ENCODE peak calls at places on chromosomes 12 and 14, in four cellular contexts. T is body of pancreas, O is tibial artery, L is lung. I is an unnamed sample. For H3K9me3, the result is how much of the 10 kb centered on the place peaks cover.

GRCh38 chr14:99732436-99733220 is 48.5 kb downstream of the CYP46A1 start:
- DNase-seq in T (peak), O (peak), L (no peak), I (peak)

GRCh38 chr12:101859664-101860607 is 17.4 kb upstream of the DRAM1 start:
- DNase-seq in L (no peak), T (no peak), O (no peak), I (no peak)

GRCh38 chr12:101570022-101570421 is 24.7 kb upstream of the MYBPC1 start:
- DNase-seq in L (no peak), T (peak), O (no peak), I (no peak)

GRCh38 chr12:94644141-94644575 is 6.2 kb downstream of the TMCC3 start:
- DNase-seq in T (no peak), L (no peak), O (no peak), I (peak)

GRCh38 chr14:22572562-22573058 is 16.4 kb downstream of the DAD1 start:
- DNase-seq in T (no peak), O (no peak), L (no peak), I (no peak)

GRCh38 chr14:82067221-82067620 is 533.6 kb upstream of the SEL1L start:
- DNase-seq in L (no peak), T (no peak), O (no peak), I (no peak)

GRCh38 chr12:132602578-132603239 is 7.7 kb downstream of the LRCOL1 start:
- DNase-seq in T (no peak), L (no peak), O (no peak), I (no peak)

GRCh38 chr14:69987416-69988144 is 108.4 kb downstream of the SMOC1 start:
- DNase-seq in T (no peak), L (no peak), O (no peak), I (no peak)

GRCh38 chr12:110073049-110073831 is 24.9 kb upstream of the C12orf76 start:
- DNase-seq in L (peak), O (no peak), T (peak), I (peak)

GRCh38 chr12:3250576-3250975 is 173.4 kb downstream of the TSPAN9 start:
- DNase-seq in O (peak), T (no peak), L (no peak), I (no peak)

GRCh38 chr12:89163918-89164317 is 188.4 kb downstream of the DUSP6 start:
- DNase-seq in L (no peak), T (no peak), O (no peak), I (no peak)

GRCh38 chr12:122840580-122841513 is 5.6 kb downstream of the HIP1R start:
- DNase-seq in L (no peak), O (no peak), T (no peak), I (peak)

GRCh38 chr12:55996201-55996714 is 818 bp upstream of the SUOX start:
- DNase-seq in O (no peak), T (peak), L (peak), I (peak)

GRCh38 chr12:28742791-28743190 is 406.3 kb upstream of the FAR2 start:
- DNase-seq in O (no peak), L (no peak), T (no peak), I (no peak)

GRCh38 chr14:53741379-53742225 is 215.0 kb downstream of the BMP4 start:
- DNase-seq in T (no peak), L (no peak), O (no peak), I (no peak)

GRCh38 chr12:124240493-124240892 is 54.4 kb upstream of the RFLNA start:
- DNase-seq in O (no peak), T (no peak), L (no peak), I (no peak)

GRCh38 chr14:85536835-85537195 is 6.9 kb downstream of the FLRT2 start:
- DNase-seq in T (no peak), O (no peak), L (no peak), I (no peak)

GRCh38 chr12:12983420-12984035 is 16.5 kb downstream of the HEBP1 start:
- DNase-seq in T (peak), L (no peak), O (no peak), I (no peak)

GRCh38 chr14:100474176-100474575 is 113.0 kb downstream of the BEGAIN start:
- DNase-seq in O (no peak), T (no peak), L (no peak), I (no peak)

GRCh38 chr12:25241171-25242020 is 9.3 kb downstream of the KRAS start:
- DNase-seq in L (no peak), T (no peak), O (no peak), I (no peak)

GRCh38 chr12:17640615-17641014 is 449.4 kb downstream of the RERGL start:
- DNase-seq in O (no peak), L (no peak), T (no peak), I (no peak)

DNA sequence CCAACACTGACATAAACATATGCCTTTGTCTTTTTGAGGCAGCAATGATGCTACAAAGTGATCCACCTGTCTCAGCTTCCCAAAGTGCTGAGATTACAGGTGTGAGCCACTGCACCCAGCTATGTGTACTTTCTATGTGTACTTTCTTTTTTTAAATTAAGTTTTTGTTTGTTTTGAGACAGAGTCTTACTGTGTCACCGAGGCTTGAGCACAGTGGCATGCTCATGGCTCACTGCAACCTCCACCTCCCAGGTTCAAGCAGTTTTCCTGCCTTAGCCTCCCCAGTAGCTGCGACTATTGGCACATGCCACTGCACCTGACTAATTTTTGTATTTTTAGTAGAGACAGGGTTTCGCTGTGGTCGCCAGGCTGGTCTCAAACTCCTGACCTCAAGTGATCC is 172.5 kb upstream of the ALG10B start:
- DNase-seq in T (no peak), O (no peak), L (no peak), I (no peak)
- H3K9me3 ChIP-seq in T (under half), O (under half), L (under half), I (under half)

DNA sequence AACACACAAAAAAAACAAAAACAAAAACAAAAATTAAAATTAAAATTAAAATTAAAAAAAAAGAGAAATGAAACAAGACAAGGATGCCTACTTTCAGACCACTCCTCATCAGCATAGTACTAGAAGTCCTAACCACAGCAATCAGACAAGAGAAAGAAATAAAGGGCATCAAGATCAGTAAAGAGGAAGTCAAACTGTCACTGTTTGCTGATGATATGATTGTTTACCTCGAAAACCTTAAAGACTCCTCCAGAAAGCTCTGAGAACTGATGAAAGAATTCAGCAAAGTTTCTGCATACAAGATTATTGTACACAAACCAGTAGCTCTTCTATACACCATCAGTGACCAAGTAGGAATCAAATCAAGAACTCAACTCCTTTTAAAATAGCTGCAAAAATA is 29.2 kb downstream of the ALG10 start:
- DNase-seq in T (no peak), O (no peak), L (no peak), I (no peak)
- H3K9me3 ChIP-seq in T (under half), O (under half), L (under half), I (under half)

GRCh38 chr14:104286086-104286485 is 147.7 kb downstream of the KIF26A start:
- DNase-seq in O (no peak), L (no peak), T (no peak), I (peak)

GRCh38 chr14:104286496-104286895 is 148.1 kb downstream of the KIF26A start:
- DNase-seq in O (no peak), T (no peak), L (no peak), I (peak)

GRCh38 chr14:104284107-104284592 is 145.8 kb downstream of the KIF26A start:
- DNase-seq in L (no peak), O (peak), T (peak), I (peak)

GRCh38 chr14:104284636-104285482 is 146.5 kb downstream of the KIF26A start:
- DNase-seq in O (peak), T (peak), L (no peak), I (peak)

DNA sequence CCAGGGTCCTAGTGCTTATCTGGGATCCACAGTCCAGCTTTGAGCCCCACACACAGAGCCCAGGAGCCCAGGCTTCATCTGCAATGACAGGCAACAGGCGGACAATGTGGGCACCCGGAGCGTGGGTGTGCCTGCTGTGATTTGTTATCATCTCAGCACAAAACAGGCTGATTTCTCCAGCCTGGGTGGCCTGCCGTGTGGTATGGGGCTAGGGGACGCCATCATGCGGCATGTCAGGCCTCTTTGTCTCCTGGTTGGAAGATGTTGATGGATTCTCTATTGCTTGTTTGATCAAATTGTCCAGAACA is 147.1 kb downstream of the KIF26A start:
- DNase-seq in L (no peak), O (no peak), T (peak), I (no peak)
- H3K9me3 ChIP-seq in L (under half), O (under half), T (under half), I (under half)

GRCh38 chr14:106585692-106586091 is 1059.3 kb downstream of the TMEM121 start:
- DNase-seq in T (no peak), O (no peak), L (no peak), I (no peak)

GRCh38 chr14:106586098-106586704 is 1059.8 kb downstream of the TMEM121 start:
- DNase-seq in T (peak), L (no peak), O (no peak), I (peak)
- H3K9me3 ChIP-seq in T (under half), L (under half), O (under half), I (under half)

I was measured in spleen.